ENCODE peak calls at places on chromosomes 11 and 22, in six cellular contexts. G, S, R, Q, X and K are unnamed samples.

GRCh38 chr11:15266999-15267398 is 152.3 kb downstream of the INSC start:
- DNase-seq in G (no peak), S (no peak), R (no peak), Q (no peak), X (no peak), K (no peak)

GRCh38 chr11:128365044-128365443 is 222.3 kb downstream of the ETS1 start:
- DNase-seq in G (peak; percentile 85), S (peak; percentile 32), R (no peak), Q (peak; percentile 74), X (peak; percentile 14), K (no peak)

GRCh38 chr11:67373916-67374570 is 645 bp upstream of the CLCF1 start:
- DNase-seq in G (peak; percentile 96), S (peak; percentile 74), R (peak; percentile 79), Q (peak; percentile 96), X (peak; percentile 96), K (peak; percentile 85)

GRCh38 chr11:67409261-67409666 is 5.4 kb downstream of the TBC1D10C start:
- DNase-seq in G (no peak), S (no peak), R (no peak), Q (no peak), X (no peak), K (no peak)

GRCh38 chr22:35605787-35606492 is 11.2 kb downstream of the MB start:
- DNase-seq in G (no peak), S (no peak), R (no peak), Q (no peak), X (no peak), K (no peak)

GRCh38 chr11:86800076-86800955 is at the start of gene PRSS23:
- DNase-seq in G (peak; percentile 44), S (peak; percentile 79), R (no peak), Q (peak; percentile 68), X (peak; percentile 13), K (peak; percentile 64)

GRCh38 chr11:42972741-42973140 is 339.1 kb upstream of the API5 start:
- DNase-seq in G (no peak), S (no peak), R (no peak), Q (no peak), X (no peak), K (no peak)

GRCh38 chr11:64864473-64865285 is 13.7 kb downstream of the EHD1 start:
- DNase-seq in G (peak; percentile 97), S (no peak), R (no peak), Q (peak; percentile 95), X (peak; percentile 96), K (no peak)

GRCh38 chr22:29309332-29310064 is 3.0 kb downstream of the GAS2L1 start:
- DNase-seq in G (no peak), S (no peak), R (no peak), Q (peak; percentile 12), X (no peak), K (no peak)

GRCh38 chr11:65112551-65113360 is 1.1 kb downstream of the TM7SF2 start:
- DNase-seq in G (peak; percentile 27), S (no peak), R (no peak), Q (peak; percentile 54), X (no peak), K (peak; percentile 69)

DNA sequence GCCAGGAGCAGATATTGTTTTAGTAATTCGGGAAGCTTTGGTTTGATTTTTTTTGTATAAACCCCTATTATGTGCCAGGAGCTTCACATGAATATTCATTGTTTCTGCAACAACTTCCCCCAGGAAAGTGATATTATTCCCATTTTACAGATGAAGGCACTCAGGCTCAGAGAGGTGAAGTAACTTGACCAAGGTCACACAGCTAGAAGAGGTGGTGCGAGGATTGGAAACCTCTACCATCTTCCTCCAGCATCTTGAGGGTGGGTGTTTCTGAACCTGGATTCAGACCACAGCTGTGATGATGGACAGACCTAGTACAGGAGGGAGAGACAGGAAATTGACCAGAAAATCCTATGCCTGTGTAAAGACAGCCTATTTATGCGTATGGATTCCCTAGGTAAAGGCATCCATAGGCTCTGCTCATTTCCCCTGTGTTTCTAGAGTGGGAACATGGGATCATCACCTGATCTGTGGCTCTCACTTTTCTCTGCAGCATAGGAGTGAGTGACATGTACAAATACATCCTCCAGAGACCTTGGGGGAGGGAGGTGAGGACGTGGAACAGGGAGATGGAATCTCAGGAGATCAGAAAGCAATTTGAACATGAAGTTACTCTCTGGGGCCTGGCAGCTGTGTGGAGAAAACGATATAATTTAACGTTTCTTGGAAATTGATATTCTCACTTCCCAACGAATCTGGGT is 81.4 kb downstream of the TSPAN18 start:
- DNase-seq in G (no peak), S (no peak), R (no peak), Q (no peak), X (no peak), K (no peak)
- H4K91ac ChIP-seq in G (no peak overlapping the region), S (no peak overlapping the region), R (no peak overlapping the region), Q (no peak overlapping the region), X (no peak overlapping the region), K (no peak overlapping the region)

DNA sequence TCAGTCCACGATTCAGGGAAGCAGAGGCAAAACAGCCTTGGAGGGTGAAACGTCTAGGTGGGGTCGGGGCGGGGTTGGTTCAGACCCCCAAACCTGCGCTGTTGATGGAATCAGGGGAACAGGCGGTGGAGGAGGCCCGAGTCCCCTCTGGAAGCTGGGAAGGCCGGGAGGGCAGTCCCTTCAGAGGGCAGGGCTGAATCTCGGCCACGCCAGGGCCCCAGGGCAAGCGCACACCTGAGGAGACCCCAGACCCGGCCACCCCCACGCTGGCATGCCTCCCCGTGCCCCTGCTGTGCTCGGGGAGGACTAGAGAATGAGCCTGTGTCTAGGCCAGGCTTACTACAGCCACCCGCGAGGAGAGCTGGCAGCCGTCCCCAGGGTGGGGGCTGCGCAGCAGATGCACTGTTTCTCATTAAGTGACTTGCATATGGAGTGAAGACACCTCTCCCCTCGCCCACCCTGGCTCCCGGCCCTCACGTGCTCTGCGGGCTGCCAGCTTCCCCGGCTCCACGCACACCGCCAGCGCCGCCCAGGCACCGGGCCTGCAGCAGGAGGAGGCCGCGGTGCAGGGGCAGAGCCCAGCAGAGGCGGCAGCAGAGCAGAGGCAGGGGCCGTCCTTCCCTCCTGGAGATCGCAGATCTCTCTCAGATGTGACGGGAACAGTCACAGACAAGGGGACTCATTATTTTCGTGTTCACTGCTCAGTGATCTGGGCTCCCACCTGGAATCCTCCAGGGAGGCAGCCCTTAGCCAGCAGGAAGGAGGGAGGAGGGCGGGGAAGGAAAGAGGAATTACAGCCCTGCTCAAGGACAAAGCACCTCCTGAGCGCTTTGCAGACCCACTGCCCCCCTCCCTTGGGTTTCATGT is 47.1 kb upstream of the OPCML start:
- DNase-seq in G (no peak), S (peak; percentile 20), R (no peak), Q (no peak), X (no peak), K (peak; percentile 66)
- H4K91ac ChIP-seq in G (no peak overlapping the region), S (peak overlapping the region; percentile 89), R (peak overlapping the region; percentile 52), Q (no peak overlapping the region), X (no peak overlapping the region), K (no peak overlapping the region)

DNA sequence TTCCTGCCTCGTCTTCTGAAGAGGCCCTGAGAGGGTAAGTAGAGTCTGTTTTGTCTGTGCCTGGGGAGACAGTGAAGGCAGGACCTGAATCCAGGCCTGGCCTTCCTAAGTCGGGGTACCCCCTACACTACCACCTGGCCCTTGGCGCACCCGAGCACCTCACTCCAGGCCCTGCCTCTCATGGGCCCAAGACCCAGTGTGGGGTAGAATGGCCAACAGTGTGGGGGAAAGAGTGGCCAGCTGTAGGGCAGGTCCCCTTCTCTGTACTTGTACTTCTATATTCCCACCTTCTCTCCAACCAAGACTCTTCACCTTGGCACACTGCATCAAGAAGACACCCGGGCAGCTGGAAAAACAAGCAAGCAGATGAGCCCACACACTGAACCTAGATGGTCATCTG is 22.4 kb upstream of the BID start:
- DNase-seq in G (no peak), S (no peak), R (no peak), Q (no peak), X (no peak), K (no peak)
- H4K91ac ChIP-seq in G (no peak overlapping the region), S (no peak overlapping the region), R (no peak overlapping the region), Q (no peak overlapping the region), X (no peak overlapping the region), K (no peak overlapping the region)

GRCh38 chr11:41971592-41971991 is 512.1 kb upstream of the LRRC4C start:
- DNase-seq in G (no peak), S (no peak), R (no peak), Q (no peak), X (no peak), K (no peak)
- H4K91ac ChIP-seq in G (no peak overlapping the region), S (no peak overlapping the region), R (no peak overlapping the region), Q (no peak overlapping the region), X (no peak overlapping the region), K (no peak overlapping the region)

GRCh38 chr11:96614101-96614500 is 224.3 kb downstream of the JRKL start:
- DNase-seq in G (no peak), S (no peak), R (no peak), Q (no peak), X (no peak), K (no peak)
- H4K91ac ChIP-seq in G (no peak overlapping the region), S (no peak overlapping the region), R (no peak overlapping the region), Q (no peak overlapping the region), X (no peak overlapping the region), K (no peak overlapping the region)

GRCh38 chr22:19997561-19998231 is 18.9 kb downstream of the ARVCF start:
- DNase-seq in G (no peak), S (no peak), R (no peak), Q (no peak), X (no peak), K (no peak)
- H4K91ac ChIP-seq in G (no peak overlapping the region), S (peak overlapping the region; percentile 74), R (peak overlapping the region; percentile 72), Q (peak overlapping the region; percentile 37), X (no peak overlapping the region), K (no peak overlapping the region)

GRCh38 chr11:21768388-21768787 is 424.5 kb upstream of the ANO5 start:
- DNase-seq in G (no peak), S (no peak), R (no peak), Q (no peak), X (no peak), K (no peak)

GRCh38 chr11:21769188-21769587 is 423.7 kb upstream of the ANO5 start:
- DNase-seq in G (no peak), S (no peak), R (no peak), Q (no peak), X (no peak), K (no peak)

GRCh38 chr11:21771097-21771496 is 421.8 kb upstream of the ANO5 start:
- DNase-seq in G (no peak), S (no peak), R (no peak), Q (no peak), X (no peak), K (no peak)

DNA sequence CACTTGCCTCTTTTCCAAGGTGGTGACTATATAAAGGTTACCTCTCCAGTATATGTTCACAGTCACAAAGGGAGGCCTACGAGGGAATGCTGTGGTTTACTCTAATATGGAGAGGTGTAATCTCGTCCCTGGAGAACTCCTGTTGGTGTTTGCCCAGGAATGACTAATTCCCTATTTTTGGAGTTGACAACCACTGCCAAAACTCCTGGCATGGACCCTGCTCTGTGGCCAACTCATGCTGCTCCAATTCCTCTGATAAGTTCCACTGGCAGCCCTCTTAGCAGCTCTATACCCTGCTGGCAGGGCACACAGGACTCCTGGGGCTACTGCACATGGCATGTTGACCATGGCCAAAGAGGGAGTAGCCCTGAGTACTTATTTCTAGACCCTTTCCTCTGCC is 418.7 kb upstream of the ANO5 start:
- DNase-seq in G (no peak), S (no peak), R (no peak), Q (no peak), X (no peak), K (no peak)
- H4K91ac ChIP-seq in G (no peak overlapping the region), S (no peak overlapping the region), R (no peak overlapping the region), Q (no peak overlapping the region), X (no peak overlapping the region), K (no peak overlapping the region)